ENCODE peak calls at places on chromosomes 2 and 18, in six cellular contexts. I, X, Z, A, V and B are unnamed samples.

GRCh38 chr2:157628282-157628531 is 457 bp downstream of the ACVR1C start:
- DNase-seq in I (no peak), X (no peak), Z (peak), A (no peak), V (no peak), B (no peak)

GRCh38 chr2:153519260-153519875 is 40.8 kb upstream of the RPRM start:
- DNase-seq in I (peak), X (peak), Z (peak), A (no peak), V (peak), B (peak)

GRCh38 chr2:149902104-149902503 is 314.5 kb upstream of the MMADHC start:
- DNase-seq in I (no peak), X (no peak), Z (no peak), A (no peak), V (no peak), B (no peak)

GRCh38 chr18:48694295-48694694 is 155.5 kb downstream of the CTIF start:
- DNase-seq in I (no peak), X (no peak), Z (no peak), A (no peak), V (no peak), B (no peak)

GRCh38 chr18:48098007-48098406 is 167.5 kb upstream of the SMAD2 start:
- DNase-seq in I (no peak), X (no peak), Z (no peak), A (no peak), V (no peak), B (no peak)

GRCh38 chr2:25939257-25939668 is 43.0 kb downstream of the KIF3C start:
- DNase-seq in I (no peak), X (no peak), Z (no peak), A (peak), V (no peak), B (peak)

GRCh38 chr18:56748698-56749268 is 97.6 kb downstream of the WDR7 start:
- DNase-seq in I (peak), X (peak), Z (peak), A (no peak), V (peak), B (peak)

GRCh38 chr2:116088246-116088645 is 1645.8 kb downstream of the DPP10 start:
- DNase-seq in I (peak), X (no peak), Z (no peak), A (no peak), V (no peak), B (no peak)

GRCh38 chr2:130198343-130198742 is at the start of gene TUBA3E:
- DNase-seq in I (no peak), X (no peak), Z (no peak), A (no peak), V (no peak), B (no peak)

GRCh38 chr2:20418519-20418918 is 28.4 kb upstream of the RHOB start:
- DNase-seq in I (no peak), X (no peak), Z (no peak), A (no peak), V (no peak), B (no peak)

GRCh38 chr2:176068037-176068832 is 15.5 kb downstream of the EVX2 start:
- DNase-seq in I (no peak), X (no peak), Z (no peak), A (no peak), V (no peak), B (no peak)

GRCh38 chr18:11974741-11975325 is 6.5 kb upstream of the IMPA2 start:
- DNase-seq in I (no peak), X (no peak), Z (no peak), A (no peak), V (no peak), B (no peak)

GRCh38 chr2:70944291-70944690 is 8.6 kb downstream of the ATP6V1B1 start:
- DNase-seq in I (no peak), X (no peak), Z (no peak), A (no peak), V (no peak), B (no peak)

GRCh38 chr2:204325468-204325867 is 219.8 kb upstream of the PARD3B start:
- DNase-seq in I (peak), X (peak), Z (peak), A (no peak), V (peak), B (peak)

GRCh38 chr2:240922982-240923537 is 16.9 kb downstream of the CROCC2 start:
- DNase-seq in I (no peak), X (no peak), Z (no peak), A (peak), V (no peak), B (no peak)

GRCh38 chr2:235934059-235934896 is 233.9 kb downstream of the GBX2 start:
- DNase-seq in I (no peak), X (no peak), Z (peak), A (no peak), V (no peak), B (no peak)

GRCh38 chr2:73050011-73050617 is 21.4 kb downstream of the SFXN5 start:
- DNase-seq in I (peak), X (no peak), Z (no peak), A (no peak), V (no peak), B (no peak)

GRCh38 chr2:98912221-98912851 is 23.7 kb downstream of the CRACDL start:
- DNase-seq in I (no peak), X (no peak), Z (peak), A (peak), V (no peak), B (no peak)

GRCh38 chr18:79680100-79680879 is 687 bp downstream of the CTDP1 start:
- DNase-seq in I (peak), X (peak), Z (peak), A (peak), V (peak), B (peak)

GRCh38 chr18:6414118-6414722 is 491 bp downstream of the L3MBTL4 start:
- DNase-seq in I (peak), X (peak), Z (peak), A (peak), V (no peak), B (peak)

GRCh38 chr2:12498286-12498685 is 218.4 kb upstream of the TRIB2 start:
- DNase-seq in I (no peak), X (no peak), Z (no peak), A (no peak), V (no peak), B (no peak)

GRCh38 chr2:166229678-166230023 is 101.8 kb upstream of the SCN1A start:
- DNase-seq in I (no peak), X (no peak), Z (no peak), A (no peak), V (no peak), B (no peak)

GRCh38 chr2:26011990-26012856 is 21.7 kb upstream of the RAB10 start:
- DNase-seq in I (peak), X (no peak), Z (peak), A (no peak), V (no peak), B (peak)

GRCh38 chr18:57776354-57776753 is 26.8 kb downstream of the ATP8B1 start:
- DNase-seq in I (no peak), X (no peak), Z (no peak), A (no peak), V (no peak), B (no peak)

GRCh38 chr2:133885847-133886246 is 317.6 kb upstream of the NCKAP5 start:
- DNase-seq in I (peak), X (no peak), Z (no peak), A (no peak), V (no peak), B (no peak)
- H3K4me3 ChIP-seq in I (no peak), X (no peak), Z (no peak), A (no peak), V (no peak), B (no peak)

DNA sequence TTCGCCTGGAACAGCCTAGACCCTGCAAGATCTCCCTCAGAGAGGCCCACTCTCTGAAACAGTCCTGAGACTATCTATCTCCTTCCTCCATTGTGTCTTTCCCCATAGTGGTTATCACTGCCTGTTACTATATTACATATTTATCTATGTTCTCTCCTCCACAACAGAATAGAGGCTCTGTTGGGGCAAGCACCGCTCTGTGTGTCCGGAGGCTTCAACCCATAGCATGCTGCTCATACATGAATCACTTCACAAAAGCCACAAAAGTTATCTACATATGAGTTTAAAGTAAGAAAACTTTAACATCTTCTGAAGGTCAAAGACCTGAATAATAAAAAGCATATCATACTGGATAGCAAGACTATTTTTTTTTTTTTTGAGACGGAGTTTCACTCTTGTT is 242.1 kb upstream of the HS6ST1 start:
- DNase-seq in I (no peak), X (no peak), Z (no peak), A (no peak), V (no peak), B (no peak)
- H3K4me3 ChIP-seq in I (no peak), X (no peak), Z (no peak), A (no peak), V (no peak), B (no peak)

GRCh38 chr18:904135-905090 is at the start of gene ADCYAP1:
- DNase-seq in I (peak), X (no peak), Z (peak), A (no peak), V (no peak), B (no peak)
- H3K4me3 ChIP-seq in I (no peak), X (no peak), Z (no peak), A (no peak), V (no peak), B (no peak)

GRCh38 chr2:57886196-57886786 is 160.3 kb upstream of the VRK2 start:
- DNase-seq in I (no peak), X (no peak), Z (no peak), A (no peak), V (no peak), B (no peak)
- H3K4me3 ChIP-seq in I (no peak), X (no peak), Z (no peak), A (no peak), V (no peak), B (no peak)

DNA sequence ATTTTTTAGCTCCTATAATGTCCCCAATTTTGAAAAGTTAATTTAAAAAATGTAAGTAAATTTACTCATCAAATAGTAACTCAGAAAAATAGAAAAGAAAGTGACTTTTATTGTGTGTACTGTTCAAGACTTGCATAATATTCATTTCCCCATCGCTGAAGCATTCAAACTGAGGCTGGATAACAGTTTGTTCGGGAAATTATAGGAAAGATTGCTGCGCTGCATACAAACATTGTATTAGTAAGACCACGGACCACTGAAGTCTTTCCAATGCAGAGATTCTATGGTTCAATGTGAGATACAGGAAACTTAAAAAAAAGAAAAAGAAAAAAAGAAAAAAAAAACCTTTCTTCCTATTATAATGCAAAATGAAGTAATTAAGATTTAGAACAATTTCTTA is 10.4 kb downstream of the STK17B start:
- DNase-seq in I (no peak), X (no peak), Z (no peak), A (no peak), V (no peak), B (no peak)
- H3K4me3 ChIP-seq in I (no peak), X (peak), Z (no peak), A (no peak), V (peak), B (no peak)

DNA sequence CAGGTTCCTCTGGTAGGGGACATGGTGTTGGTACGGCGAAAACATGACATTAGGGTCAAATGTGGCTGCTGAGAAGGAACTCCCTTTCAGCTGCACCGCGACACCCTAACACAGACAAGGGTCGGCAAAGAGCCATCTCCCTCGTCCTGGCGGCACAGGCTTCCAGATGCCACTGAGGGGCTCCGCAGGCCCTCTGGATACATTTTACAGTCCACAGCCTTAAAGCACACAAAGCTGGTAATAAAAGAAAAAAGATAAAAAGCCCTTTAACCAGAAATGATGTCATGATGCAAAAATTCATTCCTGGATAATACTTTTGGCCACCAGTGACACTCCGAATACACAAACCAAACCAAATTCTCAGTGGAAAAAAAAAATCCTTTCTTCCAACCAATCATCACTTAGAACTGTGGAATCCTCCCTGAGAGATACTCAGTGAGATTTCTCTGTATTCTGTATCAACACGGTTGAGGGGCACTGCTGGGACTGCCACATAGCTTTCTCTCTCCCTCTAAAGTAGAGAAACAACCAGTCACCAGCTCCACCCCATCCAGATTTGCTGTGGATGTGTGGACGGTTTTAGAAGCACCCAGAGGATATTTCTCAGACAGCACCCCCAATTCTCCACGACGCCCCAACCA is 174.8 kb downstream of the HDAC4 start:
- DNase-seq in I (peak), X (no peak), Z (peak), A (no peak), V (no peak), B (no peak)
- H3K4me3 ChIP-seq in I (no peak), X (no peak), Z (no peak), A (no peak), V (no peak), B (no peak)